ENCODE peak calls at places on chromosomes 1 and 21, in nine cellular contexts. N, T, W, Z, H, Y, R, E and V are unnamed samples.

GRCh38 chr1:1132928-1133750 is 17.2 kb upstream of the C1orf159 start:
- DNase-seq in R (no peak), Z (no peak), H (no peak), T (no peak), Y (peak; percentile 51), N (no peak), W (no peak), E (no peak), V (no peak)

GRCh38 chr21:44706026-44706705 is 5.2 kb downstream of the TSPEAR start:
- DNase-seq in E (no peak), T (no peak), Z (no peak), R (no peak), W (no peak), Y (no peak), H (no peak), N (no peak), V (no peak)

GRCh38 chr1:169107673-169108160 is 1.2 kb downstream of the ATP1B1 start:
- DNase-seq in N (no peak), E (no peak), W (no peak), H (no peak), Z (peak; percentile 91), Y (peak; percentile 23), R (no peak), T (peak; percentile 58), V (no peak)

GRCh38 chr1:86487131-86487804 is 18.5 kb downstream of the CLCA1 start:
- DNase-seq in E (no peak), Y (peak; percentile 57), N (no peak), Z (peak; percentile 55), T (peak; percentile 97), W (no peak), R (no peak), H (no peak), V (no peak)

GRCh38 chr1:211469113-211469512 is 22.8 kb downstream of the RD3 start:
- DNase-seq in T (no peak), N (no peak), H (no peak), Z (no peak), Y (no peak), E (no peak), R (no peak), W (no peak), V (no peak)

GRCh38 chr1:88029142-88029541 is 654.9 kb upstream of the PKN2 start:
- DNase-seq in Y (no peak), H (no peak), Z (peak; percentile 14), R (no peak), T (no peak), W (peak; percentile 38), E (no peak), N (no peak), V (no peak)

GRCh38 chr1:228100822-228101613 is 2.1 kb downstream of the C1orf35 start:
- DNase-seq in R (no peak), Y (no peak), T (no peak), N (no peak), W (no peak), H (no peak), Z (no peak), E (no peak), V (no peak)

GRCh38 chr1:87515781-87516180 is 187.1 kb downstream of the LMO4 start:
- DNase-seq in T (no peak), N (no peak), E (no peak), R (no peak), Z (peak; percentile 11), H (no peak), Y (no peak), W (no peak), V (no peak)

GRCh38 chr1:41880261-41880660 is 38.5 kb downstream of the HIVEP3 start:
- DNase-seq in N (no peak), Y (no peak), W (no peak), R (no peak), H (no peak), T (no peak), E (no peak), Z (no peak), V (no peak)

GRCh38 chr1:212012034-212012740 is 23.2 kb downstream of the INTS7 start:
- DNase-seq in H (peak; percentile 26), T (peak; percentile 65), Y (peak; percentile 25), N (no peak), R (no peak), E (peak; percentile 35), Z (peak; percentile 73), W (peak; percentile 77), V (peak; percentile 40)

GRCh38 chr1:52368383-52369172 is 2.6 kb upstream of the CC2D1B start:
- DNase-seq in N (peak; percentile 6), Z (peak; percentile 56), T (peak; percentile 58), W (peak; percentile 77), E (peak; percentile 27), R (no peak), Y (peak; percentile 31), H (peak; percentile 47), V (peak; percentile 47)

GRCh38 chr1:107782192-107782845 is 182.7 kb downstream of the VAV3 start:
- DNase-seq in W (peak; percentile 61), R (no peak), H (no peak), E (no peak), Y (no peak), N (no peak), T (peak; percentile 48), Z (peak; percentile 63), V (no peak)

GRCh38 chr1:31072304-31072746 is 6.8 kb upstream of the PUM1 start:
- DNase-seq in R (no peak), E (no peak), Z (no peak), T (no peak), H (no peak), W (peak; percentile 53), Y (no peak), N (no peak), V (no peak)

GRCh38 chr21:17388226-17388625 is 124.6 kb upstream of the CXADR start:
- DNase-seq in Y (no peak), H (no peak), N (no peak), T (no peak), W (no peak), E (no peak), Z (no peak), R (peak; percentile 8), V (no peak)

GRCh38 chr1:160724445-160725242 is 13.0 kb upstream of the CD48 start:
- DNase-seq in N (no peak), H (no peak), E (no peak), Z (no peak), W (no peak), T (peak; percentile 1), R (no peak), Y (no peak), V (no peak)

GRCh38 chr1:36561365-36561731 is 78.6 kb upstream of the CSF3R start:
- DNase-seq in Z (no peak), N (no peak), T (no peak), W (no peak), R (no peak), H (no peak), Y (no peak), E (no peak), V (no peak)

GRCh38 chr1:234608720-234609527 is 1.1 kb downstream of the IRF2BP2 start:
- DNase-seq in N (no peak), W (peak; percentile 55), T (peak; percentile 44), Z (peak; percentile 63), Y (peak; percentile 40), H (peak; percentile 60), E (peak; percentile 69), R (no peak), V (peak; percentile 62)

GRCh38 chr1:85824066-85824835 is 116.0 kb upstream of the ZNHIT6 start:
- DNase-seq in N (no peak), T (no peak), Z (no peak), R (no peak), Y (no peak), W (no peak), H (no peak), E (no peak), V (no peak)

GRCh38 chr1:5393591-5393990 is 598.6 kb downstream of the NPHP4 start:
- DNase-seq in W (no peak), E (no peak), T (no peak), H (no peak), Z (no peak), N (no peak), Y (no peak), R (no peak), V (no peak)

GRCh38 chr1:226687476-226687875 is 51.6 kb downstream of the ITPKB start:
- DNase-seq in E (no peak), W (no peak), H (no peak), Z (no peak), Y (no peak), T (no peak), N (no peak), R (no peak), V (peak; percentile 37)

GRCh38 chr21:46154155-46154954 is 1.0 kb downstream of the FTCD start:
- DNase-seq in Z (no peak), H (no peak), W (no peak), E (no peak), N (no peak), R (no peak), T (no peak), Y (no peak), V (no peak)

GRCh38 chr1:119701659-119702058 is 10.1 kb upstream of the PHGDH start:
- DNase-seq in Z (no peak), R (no peak), W (no peak), N (no peak), H (no peak), T (no peak), Y (no peak), E (no peak), V (no peak)

GRCh38 chr21:16134134-16134533 is 404.4 kb downstream of the USP25 start:
- DNase-seq in H (no peak), Z (no peak), Y (no peak), R (no peak), E (no peak), N (no peak), W (no peak), T (no peak), V (no peak)

GRCh38 chr1:202586018-202586821 is 124.0 kb downstream of the SYT2 start:
- DNase-seq in Y (no peak), Z (peak; percentile 68), N (no peak), E (no peak), H (no peak), W (no peak), T (peak; percentile 53), R (no peak), V (no peak)

GRCh38 chr21:33894736-33895288 is 20.8 kb downstream of the ATP5PO start:
- DNase-seq in Z (peak; percentile 84), W (peak; percentile 89), E (peak; percentile 40), Y (peak; percentile 77), N (no peak), H (peak; percentile 29), T (peak; percentile 90), R (peak; percentile 19), V (peak; percentile 17)

GRCh38 chr1:46179138-46180081 is 3.1 kb upstream of the P3R3URF start:
- DNase-seq in E (peak; percentile 46), Z (peak; percentile 89), R (peak; percentile 19), Y (peak; percentile 63), N (peak; percentile 33), W (peak; percentile 89), T (peak; percentile 88), H (peak; percentile 37), V (peak; percentile 53)

GRCh38 chr1:100866041-100866900 is 28.4 kb downstream of the EXTL2 start:
- DNase-seq in H (no peak), W (peak; percentile 49), Y (no peak), R (no peak), T (peak; percentile 56), E (no peak), Z (peak; percentile 47), N (no peak), V (no peak)

GRCh38 chr1:47926461-47926999 is 70.7 kb downstream of the TRABD2B start:
- DNase-seq in Z (no peak), H (no peak), W (no peak), E (no peak), R (no peak), T (no peak), N (no peak), Y (no peak), V (no peak)

GRCh38 chr1:16986596-16987361 is 6.4 kb upstream of the MFAP2 start:
- DNase-seq in Z (peak; percentile 17), Y (no peak), N (no peak), R (no peak), H (no peak), T (no peak), E (no peak), W (peak; percentile 52), V (no peak)

GRCh38 chr1:29592731-29593130 is 356.4 kb downstream of the PTPRU start:
- DNase-seq in Y (no peak), N (no peak), Z (no peak), R (no peak), H (no peak), W (no peak), E (no peak), T (peak; percentile 4), V (no peak)

GRCh38 chr1:233540788-233541187 is 73.1 kb upstream of the KCNK1 start:
- DNase-seq in T (no peak), N (no peak), Y (no peak), W (no peak), R (no peak), Z (peak; percentile 25), E (no peak), H (no peak), V (no peak)